ENCODE peak calls at places on chromosomes 16 and 17, in four cellular contexts. S, T, D and X are unnamed samples.

GRCh38 chr16:4697867-4698291 is 4.5 kb downstream of the NUDT16L1 start:
- DNase-seq in S (no peak), T (no peak), D (no peak), X (no peak)

GRCh38 chr16:79629003-79629402 is 28.5 kb upstream of the MAF start:
- DNase-seq in T (no peak), D (no peak), S (no peak), X (no peak)

GRCh38 chr17:9298135-9298534 is 276.8 kb downstream of the NTN1 start:
- DNase-seq in S (no peak), D (no peak), T (no peak), X (no peak)

GRCh38 chr16:51657844-51658243 is 506.8 kb upstream of the SALL1 start:
- DNase-seq in T (no peak), S (no peak), D (no peak), X (no peak)

GRCh38 chr17:5254414-5254813 is 19.8 kb upstream of the SCIMP start:
- DNase-seq in D (no peak), S (no peak), T (no peak), X (no peak)

GRCh38 chr17:33435716-33436301 is 142.7 kb upstream of the ASIC2 start:
- DNase-seq in T (no peak), D (no peak), S (no peak), X (no peak)

GRCh38 chr16:970379-970765 is 412 bp downstream of the LMF1 start:
- DNase-seq in T (no peak), S (no peak), D (no peak), X (no peak)

GRCh38 chr16:56515665-56516064 is 4.2 kb downstream of the BBS2 start:
- DNase-seq in D (no peak), T (no peak), S (no peak), X (no peak)

GRCh38 chr17:38341035-38341721 is 2.6 kb downstream of the GPR179 start:
- DNase-seq in S (peak), T (peak), D (peak), X (no peak)

GRCh38 chr16:84791088-84791487 is 28.7 kb upstream of the CRISPLD2 start:
- DNase-seq in S (no peak), T (no peak), D (no peak), X (no peak)

GRCh38 chr17:2405247-2405926 is 4.5 kb upstream of the MNT start:
- DNase-seq in S (no peak), D (no peak), T (no peak), X (no peak)

GRCh38 chr16:66695935-66696668 is 441 bp downstream of the CMTM4 start:
- DNase-seq in T (peak), D (peak), S (no peak), X (no peak)

GRCh38 chr16:68234188-68235104 is 1.5 kb downstream of the ESRP2 start:
- DNase-seq in T (peak), D (no peak), S (no peak), X (no peak)

GRCh38 chr16:668519-669171 is 713 bp downstream of the RHOT2 start:
- DNase-seq in S (no peak), D (no peak), T (no peak), X (no peak)

GRCh38 chr17:77424585-77425344 is 284.0 kb downstream of the SEC14L1 start:
- DNase-seq in D (peak), T (no peak), S (peak), X (peak)

GRCh38 chr17:50638572-50638850 is 3.8 kb downstream of the ABCC3 start:
- DNase-seq in T (no peak), S (no peak), D (no peak), X (no peak)

GRCh38 chr16:67530013-67530939 is 1.6 kb downstream of the RIPOR1 start:
- DNase-seq in S (peak), D (peak), T (peak), X (no peak)

GRCh38 chr16:81148277-81148676 is 52.1 kb upstream of the GCSH start:
- DNase-seq in S (no peak), T (no peak), D (no peak), X (no peak)

GRCh38 chr17:61376931-61377838 is 22.5 kb upstream of the TBX2 start:
- DNase-seq in T (no peak), S (peak), D (no peak), X (no peak)

GRCh38 chr16:51153275-51153991 is 2.4 kb upstream of the SALL1 start:
- DNase-seq in T (no peak), S (no peak), D (no peak), X (no peak)

GRCh38 chr17:63841350-63842172 is 924 bp downstream of the SMARCD2 start:
- DNase-seq in S (peak), D (peak), T (no peak), X (peak)

GRCh38 chr17:79741751-79742588 is 11.2 kb downstream of the ENPP7 start:
- DNase-seq in T (peak), D (peak), S (peak), X (peak)

GRCh38 chr16:20949660-20950059 is 49.1 kb downstream of the LYRM1 start:
- DNase-seq in D (no peak), T (no peak), S (no peak), X (no peak)

GRCh38 chr16:50442221-50442620 is 73.4 kb upstream of the BRD7 start:
- DNase-seq in D (no peak), S (no peak), T (no peak), X (no peak)

GRCh38 chr17:78736526-78737079 is 45.5 kb downstream of the CYTH1 start:
- DNase-seq in T (peak), S (peak), D (peak), X (no peak)

GRCh38 chr17:50905460-50905803 is 39.3 kb upstream of the TOB1 start:
- DNase-seq in T (peak), S (no peak), D (no peak), X (no peak)

GRCh38 chr17:77801545-77802332 is 156.8 kb upstream of the TNRC6C start:
- DNase-seq in S (no peak), T (no peak), D (no peak), X (no peak)

GRCh38 chr17:70478883-70479282 is 309.6 kb downstream of the KCNJ2 start:
- DNase-seq in T (no peak), D (no peak), S (peak), X (peak)

GRCh38 chr17:32111141-32111771 is 31.0 kb upstream of the RHOT1 start:
- DNase-seq in T (peak), D (peak), S (peak), X (no peak)

GRCh38 chr17:59840908-59841666 is 51.7 kb downstream of the TUBD1 start:
- DNase-seq in D (no peak), S (no peak), T (no peak), X (no peak)

GRCh38 chr17:64036198-64036922 is 15.9 kb upstream of the ICAM2 start:
- DNase-seq in T (no peak), S (no peak), D (no peak), X (no peak)

GRCh38 chr16:48330133-48330846 is 54.9 kb downstream of the SIAH1 start:
- DNase-seq in S (no peak), T (no peak), D (no peak), X (no peak)

GRCh38 chr17:45235071-45236001 is 13.7 kb downstream of the FMNL1 start:
- DNase-seq in D (peak), S (peak), T (peak), X (peak)

GRCh38 chr17:36850794-36851193 is 86.5 kb upstream of the LHX1 start:
- DNase-seq in S (no peak), T (no peak), D (no peak), X (no peak)

GRCh38 chr16:6644916-6645315 is 687.7 kb upstream of the RBFOX1 start:
- DNase-seq in D (no peak), T (no peak), S (no peak), X (no peak)

GRCh38 chr17:44518032-44518431 is 14.8 kb upstream of the GPATCH8 start:
- DNase-seq in S (no peak), D (no peak), T (no peak), X (no peak)

GRCh38 chr17:71068351-71068750 is 899.0 kb downstream of the KCNJ2 start:
- DNase-seq in D (no peak), T (no peak), S (no peak), X (no peak)

GRCh38 chr17:78890111-78890897 is 12.7 kb downstream of the CEP295NL start:
- DNase-seq in T (no peak), D (peak), S (peak), X (no peak)

GRCh38 chr17:16352838-16353701 is at the start of gene CENPV:
- DNase-seq in D (peak), S (no peak), T (peak), X (no peak)
- TF ChIP-seq CTCF in D (no peak), S (no peak), T (no peak), X (no peak)

GRCh38 chr16:74035816-74036215 is 260.8 kb upstream of the PSMD7 start:
- DNase-seq in T (peak), S (no peak), D (no peak), X (no peak)
- TF ChIP-seq CTCF in T (peak), S (no peak), D (no peak), X (no peak)

GRCh38 chr17:17722081-17722905 is 41.0 kb downstream of the RAI1 start:
- DNase-seq in D (no peak), S (no peak), T (no peak), X (no peak)

GRCh38 chr17:17722906-17723353 is 41.7 kb downstream of the RAI1 start:
- DNase-seq in S (no peak), D (no peak), T (no peak), X (no peak)

GRCh38 chr17:17724307-17724921 is 43.2 kb downstream of the RAI1 start:
- DNase-seq in T (no peak), S (no peak), D (peak), X (no peak)

GRCh38 chr17:17724991-17725852 is 44.0 kb downstream of the RAI1 start:
- DNase-seq in D (no peak), S (no peak), T (no peak), X (no peak)

DNA sequence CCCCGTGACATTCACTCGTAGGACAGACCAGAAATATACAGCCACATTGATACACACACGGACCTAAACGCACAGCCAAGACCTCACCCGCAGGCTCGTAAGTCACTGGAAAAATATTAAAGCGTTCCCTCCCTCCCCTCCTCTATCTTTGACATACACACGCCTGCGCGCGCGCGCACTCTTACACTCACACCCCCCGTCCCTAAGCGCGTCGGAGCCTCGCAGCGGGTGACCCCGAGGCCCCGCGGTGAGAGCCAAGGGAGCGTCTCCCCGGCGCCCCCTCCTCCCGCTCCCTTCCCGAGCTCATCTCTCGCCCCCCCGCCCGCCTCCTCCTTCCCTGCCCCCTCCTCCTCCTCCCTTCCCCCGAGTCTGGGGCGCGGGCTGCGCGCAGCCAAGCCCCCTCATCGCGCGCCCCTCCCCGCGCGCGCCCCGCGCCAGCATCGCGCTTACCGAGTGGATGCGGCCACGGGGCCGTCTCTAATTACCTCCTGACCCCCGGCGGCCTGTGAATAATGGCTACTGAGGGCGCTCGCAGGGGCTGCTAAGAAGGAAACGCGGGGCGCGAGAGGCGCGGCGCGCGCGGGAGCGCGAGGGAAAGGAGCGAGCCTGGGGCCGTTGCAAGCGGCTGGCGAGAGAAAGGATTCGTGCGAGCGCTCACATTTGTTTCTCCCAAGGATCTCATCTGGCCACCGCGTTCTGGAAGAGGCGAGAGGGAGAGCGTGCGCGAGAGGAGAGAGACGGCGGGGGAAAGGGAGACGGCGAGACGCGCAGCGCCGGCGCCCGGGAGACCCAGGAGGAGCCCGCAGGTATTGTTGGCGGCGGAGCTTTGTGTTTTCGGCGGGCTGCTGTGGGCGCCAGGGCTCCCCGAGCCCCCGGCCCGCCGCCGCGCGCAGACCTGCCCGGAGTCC is 42.4 kb downstream of the RAI1 start:
- DNase-seq in D (no peak), T (no peak), S (no peak), X (no peak)
- TF ChIP-seq CTCF in D (no peak), T (no peak), S (no peak), X (no peak)

GRCh38 chr17:80755650-80756405 is 211.2 kb downstream of the RPTOR start:
- DNase-seq in S (no peak), D (no peak), T (no peak), X (no peak)
- TF ChIP-seq CTCF in S (no peak), D (no peak), T (no peak), X (no peak)

GRCh38 chr17:8285270-8286181 is 2.9 kb upstream of the RANGRF start:
- DNase-seq in T (no peak), D (no peak), S (no peak), X (no peak)

GRCh38 chr17:8287651-8288335 is 677 bp upstream of the RANGRF start:
- DNase-seq in S (no peak), T (peak), D (no peak), X (no peak)

GRCh38 chr17:8290043-8290442 is 1.6 kb downstream of the RANGRF start:
- DNase-seq in D (no peak), T (no peak), S (no peak), X (no peak)

GRCh38 chr17:8288336-8289102 is at the start of gene RANGRF:
- DNase-seq in D (peak), S (peak), T (peak), X (peak)

GRCh38 chr17:8289103-8289397 is 580 bp downstream of the RANGRF start:
- DNase-seq in S (peak), D (no peak), T (no peak), X (peak)
- TF ChIP-seq CTCF in S (no peak), D (no peak), T (no peak), X (no peak)

GRCh38 chr17:81371910-81372760 is 23.1 kb upstream of the BAHCC1 start:
- DNase-seq in S (no peak), T (peak), D (peak), X (no peak)
- TF ChIP-seq CTCF in S (peak), T (no peak), D (peak), X (no peak)

DNA sequence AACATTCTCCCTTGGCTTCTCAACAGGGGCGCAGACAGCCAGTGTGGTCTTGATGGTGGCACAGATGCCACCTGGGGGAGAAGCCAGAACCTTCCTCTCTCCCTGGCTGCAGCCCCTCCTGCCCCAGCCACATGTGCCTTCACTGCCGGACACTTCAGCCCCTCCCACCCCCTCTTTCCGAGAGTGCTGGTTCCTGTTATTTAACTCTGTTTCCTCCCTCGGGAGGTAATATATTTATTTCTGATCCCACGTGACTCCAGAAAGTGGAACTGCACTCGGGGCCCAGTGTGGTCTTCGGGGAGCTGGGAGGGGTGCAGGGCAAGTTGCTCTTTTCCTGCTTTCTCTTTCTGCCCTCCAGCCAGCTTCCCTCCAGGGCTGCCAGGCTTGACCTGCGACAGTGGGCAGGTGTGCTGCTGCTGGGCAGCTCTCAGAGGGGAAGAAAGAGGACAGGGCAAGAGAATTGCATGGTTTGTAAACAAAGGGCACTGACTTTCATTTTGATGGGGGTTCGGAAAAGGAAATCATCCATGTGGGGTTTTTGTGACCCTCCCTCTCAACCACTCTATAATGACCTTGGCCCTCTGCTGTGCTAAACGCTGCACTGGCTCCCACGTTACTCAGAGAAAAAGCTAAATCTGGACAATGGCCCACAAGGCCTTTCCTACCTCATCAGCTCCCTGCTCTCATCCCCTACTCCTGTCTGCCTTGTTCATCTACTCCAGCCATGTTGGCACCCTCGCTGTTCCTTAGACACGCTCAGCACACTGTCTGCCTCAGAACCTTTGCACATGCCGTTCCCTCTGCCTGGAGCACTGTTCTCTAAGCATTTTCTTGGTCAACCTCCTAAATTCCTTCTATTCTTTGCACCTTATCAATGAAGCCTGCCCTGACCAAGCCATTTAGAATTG is 8.2 kb upstream of the CIITA start:
- DNase-seq in S (peak), T (no peak), D (peak), X (no peak)
- TF ChIP-seq CTCF in S (no peak), T (no peak), D (no peak), X (no peak)

GRCh38 chr16:13896543-13897182 is 23.3 kb upstream of the ERCC4 start:
- DNase-seq in T (peak), D (no peak), S (no peak), X (no peak)
- TF ChIP-seq CTCF in T (peak), D (no peak), S (no peak), X (no peak)

GRCh38 chr17:53191878-53192277 is 630.8 kb upstream of the KIF2B start:
- DNase-seq in D (no peak), T (no peak), S (no peak), X (no peak)

GRCh38 chr17:53186004-53186403 is 636.7 kb upstream of the KIF2B start:
- DNase-seq in T (no peak), S (no peak), D (no peak), X (no peak)
- TF ChIP-seq CTCF in T (no peak), S (no peak), D (no peak), X (no peak)